ENCODE peak calls at places on chromosomes 1 and 21, in ten cellular contexts. U, W, S, I, N, K, B, M, H and G are unnamed samples.

GRCh38 chr1:177849130-177849529 is 120.7 kb downstream of the SEC16B start:
- DNase-seq in S (no peak), U (no peak), W (no peak), K (no peak), I (peak; percentile 31), B (no peak), M (no peak), N (peak; percentile 33), H (no peak), G (no peak)

GRCh38 chr1:171081220-171081993 is 9.3 kb upstream of the FMO3 start:
- DNase-seq in U (peak; percentile 20), S (peak; percentile 24), M (no peak), B (no peak), W (no peak), I (peak; percentile 26), N (peak; percentile 23), K (no peak), H (peak; percentile 8), G (peak; percentile 35)

GRCh38 chr21:41596241-41596925 is 88.4 kb upstream of the TMPRSS2 start:
- DNase-seq in U (no peak), I (no peak), N (no peak), B (no peak), W (no peak), S (no peak), K (no peak), M (no peak), H (no peak), G (peak; percentile 0)

GRCh38 chr1:63014267-63014666 is 230.3 kb downstream of the ATG4C start:
- DNase-seq in W (no peak), S (no peak), M (no peak), I (no peak), H (no peak), U (no peak), K (no peak), N (no peak), B (no peak), G (no peak)

GRCh38 chr1:248239478-248239877 is 8.3 kb downstream of the OR2M4 start:
- DNase-seq in I (no peak), B (no peak), H (no peak), U (no peak), W (no peak), S (no peak), N (no peak), M (no peak), K (no peak), G (no peak)

GRCh38 chr1:66937529-66938234 is 12.9 kb downstream of the MIER1 start:
- DNase-seq in B (no peak), H (no peak), S (no peak), M (no peak), W (no peak), K (no peak), N (no peak), I (no peak), U (no peak), G (no peak)

GRCh38 chr1:159848316-159848715 is 14.1 kb downstream of the VSIG8 start:
- DNase-seq in S (peak; percentile 27), I (no peak), B (no peak), K (no peak), N (no peak), M (no peak), H (no peak), W (no peak), U (no peak), G (no peak)

GRCh38 chr1:26913754-26914619 is at the start of gene NR0B2:
- DNase-seq in H (no peak), I (no peak), S (no peak), K (no peak), M (no peak), N (no peak), U (no peak), W (no peak), B (no peak), G (no peak)

GRCh38 chr1:156502396-156502748 is 1.8 kb upstream of the MEF2D start:
- DNase-seq in M (no peak), S (no peak), I (no peak), U (no peak), W (no peak), H (no peak), B (no peak), K (no peak), N (no peak), G (no peak)

GRCh38 chr1:167605576-167605975 is 24.5 kb upstream of the RCSD1 start:
- DNase-seq in H (no peak), B (no peak), M (no peak), I (no peak), W (no peak), S (no peak), N (no peak), K (no peak), U (no peak), G (no peak)

GRCh38 chr1:22738522-22738921 is 27.9 kb downstream of the EPHB2 start:
- DNase-seq in N (no peak), M (no peak), W (no peak), K (no peak), I (peak; percentile 72), H (peak; percentile 54), B (no peak), S (no peak), U (no peak), G (no peak)

GRCh38 chr1:109628540-109629321 is 9.1 kb downstream of the AMPD2 start:
- DNase-seq in N (no peak), H (peak; percentile 47), B (no peak), M (no peak), U (no peak), I (peak; percentile 77), K (no peak), W (no peak), S (peak; percentile 91), G (no peak)

GRCh38 chr1:214327519-214327918 is 46.6 kb downstream of the SMYD2 start:
- DNase-seq in W (no peak), N (no peak), I (no peak), K (no peak), U (no peak), S (no peak), B (no peak), H (no peak), M (no peak), G (no peak)

GRCh38 chr1:77797991-77798390 is 18.5 kb downstream of the MIGA1 start:
- DNase-seq in M (no peak), W (no peak), H (no peak), S (no peak), K (no peak), N (no peak), B (no peak), I (no peak), U (no peak), G (no peak)

GRCh38 chr1:9097947-9098705 is 28.7 kb upstream of the SLC2A5 start:
- DNase-seq in S (no peak), M (no peak), I (no peak), N (no peak), K (no peak), H (no peak), B (no peak), U (no peak), W (no peak), G (no peak)

GRCh38 chr1:206504363-206504713 is 3.0 kb upstream of the RASSF5 start:
- DNase-seq in N (no peak), K (no peak), H (no peak), B (no peak), M (no peak), S (no peak), W (no peak), U (no peak), I (no peak), G (no peak)

GRCh38 chr1:166040635-166041034 is 126.2 kb downstream of the FAM78B start:
- DNase-seq in I (no peak), K (no peak), S (no peak), M (no peak), N (no peak), B (no peak), W (no peak), H (no peak), U (no peak), G (no peak)

GRCh38 chr1:168734271-168734670 is 5.3 kb upstream of the DPT start:
- DNase-seq in H (no peak), B (no peak), M (no peak), K (no peak), U (peak; percentile 10), W (no peak), N (no peak), S (no peak), I (no peak), G (no peak)

GRCh38 chr1:53944469-53945182 is 873 bp downstream of the IFT25 start:
- DNase-seq in I (peak; percentile 36), W (no peak), B (no peak), U (no peak), K (peak; percentile 41), M (no peak), S (peak; percentile 8), N (peak; percentile 24), H (peak; percentile 24), G (peak; percentile 15)